ENCODE peak calls at places on chromosomes 12 and 14, in four cellular contexts. J, B, E and V are unnamed samples.

GRCh38 chr14:96802963-96803362 is 5.8 kb downstream of the VRK1 start:
- DNase-seq in E (no peak), J (no peak), B (no peak), V (no peak)

GRCh38 chr14:36556811-36557433 is 25.5 kb downstream of the NKX2-8 start:
- DNase-seq in J (no peak), E (peak), B (peak), V (peak)

GRCh38 chr12:68374315-68374982 is 42.3 kb upstream of the MDM1 start:
- DNase-seq in E (no peak), J (no peak), B (no peak), V (no peak)

GRCh38 chr12:32139064-32139421 is 32.4 kb downstream of the BICD1 start:
- DNase-seq in B (peak), J (no peak), E (no peak), V (no peak)

GRCh38 chr12:79388006-79388405 is 302.8 kb downstream of the PAWR start:
- DNase-seq in B (no peak), J (no peak), E (no peak), V (no peak)

GRCh38 chr12:132071001-132071810 is 72.9 kb downstream of the DDX51 start:
- DNase-seq in E (no peak), B (no peak), J (no peak), V (no peak)

GRCh38 chr12:100528471-100529139 is 44.9 kb upstream of the GAS2L3 start:
- DNase-seq in J (no peak), E (no peak), B (no peak), V (no peak)

GRCh38 chr14:73747386-73748211 is 33.4 kb upstream of the PNMA1 start:
- DNase-seq in E (no peak), B (no peak), J (no peak), V (no peak)

GRCh38 chr12:119354187-119354586 is 19.7 kb downstream of the CCDC60 start:
- DNase-seq in J (no peak), E (no peak), B (no peak), V (no peak)

GRCh38 chr14:100341301-100342031 is 18.3 kb downstream of the SLC25A47 start:
- DNase-seq in J (no peak), B (peak), E (no peak), V (no peak)

GRCh38 chr12:123956249-123956648 is 16.4 kb downstream of the CCDC92 start:
- DNase-seq in B (no peak), J (no peak), E (no peak), V (no peak)

GRCh38 chr12:71756054-71756675 is 1.5 kb downstream of the RAB21 start:
- DNase-seq in E (no peak), J (no peak), B (no peak), V (no peak)

GRCh38 chr12:111469406-111469805 is 63.7 kb downstream of the SH2B3 start:
- DNase-seq in B (no peak), J (no peak), E (no peak), V (no peak)
- TF ChIP-seq POLR2A in B (no peak), J (no peak), E (no peak), V (no peak)

DNA sequence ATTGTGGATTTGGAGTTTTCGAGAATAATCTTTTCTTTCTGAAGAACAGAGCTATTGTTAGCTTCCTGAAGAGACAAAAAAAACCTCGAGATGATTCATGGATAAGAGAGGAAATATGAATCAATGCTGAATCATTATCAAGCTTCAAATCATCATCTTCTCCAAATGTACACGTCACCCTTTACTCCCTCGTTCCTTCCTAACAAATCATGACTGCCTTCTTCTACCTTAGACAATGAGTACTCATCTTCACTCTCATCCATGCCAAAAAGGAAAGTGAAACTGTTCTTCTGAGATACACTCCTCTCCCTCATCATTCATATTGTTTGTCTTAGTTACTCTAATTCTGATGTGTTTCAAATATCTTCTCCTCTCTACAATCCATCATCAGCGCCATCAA is 1115.8 kb upstream of the ATXN7L3B start:
- DNase-seq in B (no peak), E (no peak), J (no peak), V (no peak)
- H3K4me3 ChIP-seq in B (no peak), E (no peak), J (no peak), V (no peak)

GRCh38 chr14:81737938-81738337 is 204.3 kb upstream of the SEL1L start:
- DNase-seq in E (no peak), B (no peak), J (no peak), V (no peak)

GRCh38 chr14:81738946-81739659 is 205.4 kb upstream of the SEL1L start:
- DNase-seq in B (no peak), E (no peak), J (no peak), V (no peak)

GRCh38 chr14:81743605-81744004 is 210.0 kb upstream of the SEL1L start:
- DNase-seq in J (no peak), B (no peak), E (no peak), V (no peak)
- TF ChIP-seq POLR2A in J (no peak), B (no peak), E (no peak), V (no peak)

GRCh38 chr12:53051058-53051880 is 1.4 kb downstream of the TNS2 start:
- DNase-seq in E (no peak), B (peak), J (no peak), V (peak)

GRCh38 chr12:53053223-53054111 is 3.6 kb downstream of the TNS2 start:
- DNase-seq in J (no peak), E (peak), B (no peak), V (no peak)

GRCh38 chr12:53052419-53053222 is 2.8 kb downstream of the TNS2 start:
- DNase-seq in J (no peak), B (peak), E (no peak), V (peak)

GRCh38 chr12:53050426-53051057 is 677 bp downstream of the TNS2 start:
- DNase-seq in J (no peak), E (no peak), B (peak), V (peak)

DNA sequence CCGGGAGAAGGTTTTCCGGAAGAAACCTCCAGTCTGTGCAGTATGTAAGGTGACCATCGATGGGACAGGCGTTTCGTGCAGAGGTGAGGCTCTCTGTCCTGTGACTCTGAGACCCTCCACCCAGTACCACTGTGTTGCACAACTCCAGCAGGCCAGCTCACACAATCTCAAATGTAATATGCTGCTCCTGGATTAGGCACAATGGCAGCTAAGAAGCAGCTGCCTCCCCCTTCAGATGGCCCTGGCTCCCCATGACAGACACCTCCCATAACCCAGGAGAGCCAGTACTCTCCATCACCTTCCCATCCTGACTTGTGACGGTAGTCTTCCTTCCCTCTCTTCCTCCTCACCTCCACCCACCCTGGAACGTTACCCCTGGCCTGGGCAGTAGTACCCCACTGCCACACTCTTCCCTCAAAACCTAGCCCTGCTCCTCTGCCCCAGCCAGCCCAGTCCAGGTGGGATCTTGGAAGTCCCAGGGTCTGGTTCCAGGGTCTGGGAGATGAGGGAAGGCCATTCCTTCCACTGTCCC is 2.1 kb downstream of the TNS2 start:
- DNase-seq in J (no peak), E (no peak), B (no peak), V (no peak)
- H3K4me3 ChIP-seq in J (peak), E (no peak), B (peak), V (peak)

DNA sequence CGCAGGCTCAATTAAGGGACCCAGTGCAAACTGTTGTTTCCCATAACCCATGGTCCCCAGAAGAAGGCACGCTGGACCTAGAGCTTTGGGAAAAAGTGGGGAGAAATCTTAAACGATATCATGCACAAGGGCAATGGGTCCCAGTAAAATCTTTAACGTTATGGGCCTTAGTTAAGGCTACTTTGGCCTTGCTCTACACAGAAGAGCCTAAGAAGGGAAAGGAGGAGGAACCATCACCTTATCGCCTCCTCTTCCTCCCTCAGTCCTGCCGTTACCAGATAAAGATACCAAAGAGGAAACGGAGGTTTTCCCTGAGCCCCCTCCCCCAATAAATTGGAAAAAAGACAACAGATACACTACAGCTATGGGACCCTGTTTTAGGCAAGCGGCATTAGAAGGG is 116.9 kb downstream of the PPHLN1 start:
- DNase-seq in E (no peak), J (no peak), B (no peak), V (no peak)
- TF ChIP-seq POLR2A in E (no peak), J (no peak), B (no peak), V (no peak)

DNA sequence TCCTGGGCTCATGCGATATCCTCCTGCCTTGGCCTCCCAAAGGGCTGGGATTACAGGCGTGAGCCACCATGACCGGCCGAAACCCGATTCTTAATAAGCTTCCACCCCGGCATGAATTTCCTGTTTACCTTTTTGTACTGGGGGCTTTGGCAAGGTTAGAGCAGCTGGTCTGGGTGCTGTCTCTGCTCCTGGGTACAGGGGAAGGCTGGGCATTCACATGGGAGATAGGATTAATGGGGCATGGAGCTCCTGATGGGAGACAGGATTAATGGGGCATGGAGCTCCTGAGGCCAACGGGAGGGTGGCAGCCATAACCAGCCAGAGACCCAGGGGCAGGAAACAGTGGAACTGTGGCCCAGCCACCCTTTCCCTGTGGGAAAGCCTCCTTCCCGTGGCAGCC is 69.5 kb upstream of the DICER1 start:
- DNase-seq in E (no peak), B (no peak), J (no peak), V (no peak)
- H3K4me3 ChIP-seq in E (no peak), B (no peak), J (no peak), V (no peak)